ENCODE peak calls at places on chromosomes 5 and 9, in four cellular contexts. One of them, this sample, is unnamed.

GRCh38 chr5:106875591-106876297 is 795.0 kb downstream of the EFNA5 start:
- DNase-seq in NCI-H774: no peak
- DNase-seq in GM03348: peak; percentile 52
- DNase-seq in psoas muscle: no peak
- DNase-seq in this sample: peak; percentile 61

GRCh38 chr9:2800385-2801179 is 43.3 kb downstream of the PUM3 start:
- DNase-seq in GM03348: peak; percentile 24
- DNase-seq in NCI-H774: no peak
- DNase-seq in psoas muscle: no peak
- DNase-seq in this sample: no peak

GRCh38 chr9:82987790-82988189 is 75.2 kb downstream of the RASEF start:
- DNase-seq in NCI-H774: no peak
- DNase-seq in GM03348: no peak
- DNase-seq in psoas muscle: no peak
- DNase-seq in this sample: no peak

GRCh38 chr5:102561894-102562760 is 63.3 kb upstream of the SLCO6A1 start:
- DNase-seq in GM03348: peak; percentile 11
- DNase-seq in psoas muscle: no peak
- DNase-seq in NCI-H774: no peak
- DNase-seq in this sample: peak; percentile 34

GRCh38 chr9:18791074-18791473 is 241.9 kb downstream of the SAXO1 start:
- DNase-seq in NCI-H774: no peak
- DNase-seq in psoas muscle: no peak
- DNase-seq in GM03348: no peak
- DNase-seq in this sample: no peak

GRCh38 chr5:59724482-59725392 is 168.8 kb downstream of the PDE4D start:
- DNase-seq in NCI-H774: no peak
- DNase-seq in psoas muscle: no peak
- DNase-seq in GM03348: peak; percentile 55
- DNase-seq in this sample: no peak

GRCh38 chr5:95178046-95178651 is 106.7 kb downstream of the MCTP1 start:
- DNase-seq in NCI-H774: no peak
- DNase-seq in GM03348: no peak
- DNase-seq in psoas muscle: no peak
- DNase-seq in this sample: no peak

GRCh38 chr9:126788631-126789349 is 16.1 kb upstream of the ZBTB43 start:
- DNase-seq in NCI-H774: no peak
- DNase-seq in GM03348: no peak
- DNase-seq in psoas muscle: no peak
- DNase-seq in this sample: no peak

GRCh38 chr5:141637693-141638419 is 1.1 kb downstream of the RELL2 start:
- DNase-seq in NCI-H774: no peak
- DNase-seq in psoas muscle: peak; percentile 70
- DNase-seq in GM03348: peak; percentile 69
- DNase-seq in this sample: peak; percentile 76

GRCh38 chr5:171449426-171449825 is 30.0 kb downstream of the FGF18 start:
- DNase-seq in GM03348: no peak
- DNase-seq in NCI-H774: no peak
- DNase-seq in psoas muscle: peak; percentile 42
- DNase-seq in this sample: no peak

GRCh38 chr5:32794086-32794485 is 83.0 kb downstream of the NPR3 start:
- DNase-seq in GM03348: no peak
- DNase-seq in NCI-H774: no peak
- DNase-seq in psoas muscle: no peak
- DNase-seq in this sample: no peak

GRCh38 chr9:35736201-35736633 is 3.8 kb downstream of the CREB3 start:
- DNase-seq in GM03348: peak; percentile 82
- DNase-seq in psoas muscle: peak; percentile 74
- DNase-seq in NCI-H774: peak; percentile 27
- DNase-seq in this sample: peak; percentile 56

GRCh38 chr5:147576646-147577535 is 67.0 kb upstream of the DPYSL3 start:
- DNase-seq in GM03348: peak; percentile 69
- DNase-seq in NCI-H774: no peak
- DNase-seq in psoas muscle: peak; percentile 78
- DNase-seq in this sample: peak; percentile 42

GRCh38 chr9:16052146-16052545 is 499.3 kb downstream of the CCDC171 start:
- DNase-seq in GM03348: no peak
- DNase-seq in psoas muscle: no peak
- DNase-seq in NCI-H774: no peak
- DNase-seq in this sample: no peak

GRCh38 chr5:180343110-180343845 is 9.9 kb downstream of the GFPT2 start:
- DNase-seq in psoas muscle: no peak
- DNase-seq in NCI-H774: no peak
- DNase-seq in GM03348: peak; percentile 58
- DNase-seq in this sample: peak; percentile 31

GRCh38 chr9:16458696-16459420 is 411.6 kb downstream of the BNC2 start:
- DNase-seq in NCI-H774: peak; percentile 9
- DNase-seq in psoas muscle: no peak
- DNase-seq in GM03348: no peak
- DNase-seq in this sample: no peak

GRCh38 chr9:135960328-135961276 is 571 bp downstream of the UBAC1 start:
- DNase-seq in psoas muscle: no peak
- DNase-seq in NCI-H774: no peak
- DNase-seq in GM03348: peak; percentile 72
- DNase-seq in this sample: no peak

GRCh38 chr9:17003576-17004240 is 131.1 kb upstream of the CNTLN start:
- DNase-seq in NCI-H774: no peak
- DNase-seq in GM03348: peak; percentile 71
- DNase-seq in psoas muscle: no peak
- DNase-seq in this sample: no peak

GRCh38 chr9:114072181-114073140 is 5.6 kb downstream of the AMBP start:
- DNase-seq in GM03348: peak; percentile 37
- DNase-seq in psoas muscle: peak; percentile 74
- DNase-seq in NCI-H774: no peak
- DNase-seq in this sample: peak; percentile 61